ENCODE peak calls at places on chromosomes 4 and X, in ten cellular contexts. E is pancreas; N is A673; S is Karpas-422; X is ovary; L is CD8-positive, alpha-beta T cell; J is astrocyte; C is heart right ventricle; Z is heart left ventricle; H is PC-9. R is an unnamed sample.

GRCh38 chr4:93084599-93085305 is 743.8 kb upstream of the ATOH1 start:
- DNase-seq in E (no peak), N (no peak), S (no peak), X (no peak), L (no peak), J (peak; percentile 1), C (no peak), Z (no peak), H (no peak), R (no peak)

GRCh38 chr4:169070895-169071218 is 60.8 kb upstream of the CBR4 start:
- DNase-seq in E (no peak), N (no peak), S (no peak), X (no peak), L (no peak), J (peak; percentile 53), C (no peak), Z (no peak), H (peak; percentile 85), R (no peak)

GRCh38 chr4:147362868-147363440 is 117.9 kb upstream of the EDNRA start:
- DNase-seq in E (peak; percentile 54), N (no peak), S (no peak), X (peak; percentile 87), L (no peak), J (no peak), C (peak; percentile 84), Z (peak; percentile 80), H (no peak), R (no peak)

GRCh38 chr4:187304131-187304530 is 580.5 kb upstream of the FAT1 start:
- DNase-seq in E (no peak), N (no peak), S (no peak), X (no peak), L (no peak), J (no peak), C (no peak), Z (no peak), H (no peak), R (no peak)

GRCh38 chr4:142354794-142355416 is 491.2 kb downstream of the INPP4B start:
- DNase-seq in E (no peak), N (no peak), S (no peak), X (no peak), L (no peak), J (no peak), C (no peak), Z (no peak), H (no peak), R (peak; percentile 70)

GRCh38 chr4:180745019-180745418 is 1498.2 kb upstream of the TENM3 start:
- DNase-seq in E (no peak), N (no peak), S (no peak), X (no peak), L (no peak), J (no peak), C (no peak), Z (no peak), H (no peak), R (no peak)

GRCh38 chr4:39342731-39343130 is 23.4 kb downstream of the RFC1 start:
- DNase-seq in E (no peak), N (no peak), S (no peak), X (no peak), L (no peak), J (no peak), C (no peak), Z (no peak), H (no peak), R (no peak)

GRCh38 chrX:154036513-154036912 is 16.8 kb upstream of the IRAK1 start:
- DNase-seq in E (no peak), N (no peak), S (no peak), X (no peak), L (no peak), J (no peak), C (no peak), Z (no peak), H (no peak), R (peak; percentile 58)

GRCh38 chrX:131621650-131622049 is 77.8 kb downstream of the OR13H1 start:
- DNase-seq in E (no peak), N (no peak), S (peak; percentile 4), X (no peak), L (no peak), J (peak; percentile 55), C (no peak), Z (no peak), H (peak; percentile 45), R (no peak)

GRCh38 chr4:98602270-98602669 is 56.1 kb downstream of the TSPAN5 start:
- DNase-seq in E (no peak), N (no peak), S (no peak), X (no peak), L (no peak), J (no peak), C (no peak), Z (no peak), H (no peak), R (peak; percentile 39)

GRCh38 chrX:151776113-151776790 is 41.7 kb downstream of the CNGA2 start:
- DNase-seq in E (no peak), N (no peak), S (no peak), X (no peak), L (peak; percentile 31), J (no peak), C (peak; percentile 20), Z (peak; percentile 5), H (no peak), R (no peak)

GRCh38 chrX:137031517-137032377 is 2.0 kb downstream of the GPR101 start:
- DNase-seq in E (no peak), N (peak; percentile 78), S (no peak), X (peak; percentile 39), L (no peak), J (peak; percentile 8), C (no peak), Z (no peak), H (no peak), R (no peak)

GRCh38 chrX:292900-293897 is 12.0 kb downstream of the PLCXD1 start:
- DNase-seq in E (no peak), N (no peak), S (no peak), X (peak; percentile 29), L (no peak), J (no peak), C (no peak), Z (peak; percentile 3), H (no peak), R (no peak)

GRCh38 chrX:106927700-106928099 is 7.5 kb downstream of the CLDN2 start:
- DNase-seq in E (peak; percentile 72), N (no peak), S (no peak), X (no peak), L (no peak), J (no peak), C (no peak), Z (no peak), H (no peak), R (no peak)

GRCh38 chrX:131741103-131741581 is 197.3 kb downstream of the OR13H1 start:
- DNase-seq in E (peak; percentile 78), N (no peak), S (peak; percentile 90), X (peak; percentile 87), L (peak; percentile 81), J (peak; percentile 44), C (no peak), Z (no peak), H (no peak), R (no peak)

GRCh38 chr4:25635501-25635900 is 20.1 kb upstream of the SLC34A2 start:
- DNase-seq in E (no peak), N (no peak), S (no peak), X (no peak), L (no peak), J (no peak), C (no peak), Z (no peak), H (peak; percentile 68), R (no peak)

GRCh38 chr4:84977409-84977808 is 10.9 kb upstream of the WDFY3 start:
- DNase-seq in E (no peak), N (no peak), S (no peak), X (no peak), L (no peak), J (no peak), C (no peak), Z (no peak), H (no peak), R (no peak)

DNA sequence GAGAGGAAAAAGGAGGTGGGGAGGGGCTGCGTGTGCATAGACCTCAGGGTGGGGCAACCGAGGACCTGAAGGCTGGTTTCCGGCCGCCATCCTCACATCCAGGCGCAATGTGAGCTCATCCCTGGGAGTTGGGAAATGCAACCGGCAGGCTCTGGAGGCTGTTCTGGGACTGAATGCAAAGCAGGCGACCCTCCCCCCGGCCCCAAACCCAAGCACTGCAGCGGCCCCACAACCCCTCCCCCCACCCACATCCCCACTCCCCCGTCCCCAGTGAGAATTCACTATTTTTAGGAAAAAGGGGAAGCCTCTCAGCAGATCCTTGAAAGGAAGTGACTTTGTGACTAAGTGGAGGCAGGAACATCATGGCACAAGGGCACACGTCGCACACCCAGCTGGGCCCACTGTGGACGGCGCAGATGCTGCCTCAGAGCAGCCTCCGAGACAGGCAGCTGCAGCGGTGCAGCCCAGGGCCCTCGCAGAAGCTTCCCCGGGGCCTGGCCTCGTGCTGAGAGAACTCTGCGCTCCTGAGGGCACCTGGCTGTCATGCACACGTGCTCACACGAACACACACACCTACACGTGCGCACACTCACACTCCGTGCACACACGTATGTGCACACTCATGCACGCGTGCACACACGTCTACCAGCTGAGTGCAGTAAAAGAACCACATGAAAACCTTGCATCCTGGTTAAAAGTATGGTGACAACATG is 1.3 kb upstream of the PDE6B start:
- DNase-seq in E (no peak), N (no peak), S (no peak), X (no peak), L (no peak), J (no peak), C (no peak), Z (no peak), H (no peak), R (no peak)
- H3K9me3 ChIP-seq in E (no peaks in the 10 kb centered on the region), N (no peaks in the 10 kb centered on the region), S (no peaks in the 10 kb centered on the region), X (no peaks in the 10 kb centered on the region), L (no peaks in the 10 kb centered on the region), J (peaks cover 5% of the 10 kb centered on the region), C (no peaks in the 10 kb centered on the region), Z (no peaks in the 10 kb centered on the region), H (no peaks in the 10 kb centered on the region), R (no peaks in the 10 kb centered on the region)

GRCh38 chrX:148823986-148824385 is 323.6 kb downstream of the AFF2 start:
- DNase-seq in E (no peak), N (no peak), S (no peak), X (no peak), L (no peak), J (no peak), C (no peak), Z (no peak), H (no peak), R (no peak)
- H3K27me3 ChIP-seq in E (peaks cover 3% of the 10 kb centered on the region), N (no peaks in the 10 kb centered on the region), S (no peaks in the 10 kb centered on the region), X (no peaks in the 10 kb centered on the region), L (no peaks in the 10 kb centered on the region), J (no peaks in the 10 kb centered on the region), C (no peaks in the 10 kb centered on the region), Z (no peaks in the 10 kb centered on the region), H (no peaks in the 10 kb centered on the region), R (no peaks in the 10 kb centered on the region)

GRCh38 chrX:40146471-40147398 is 49.0 kb upstream of the BCOR start:
- DNase-seq in E (peak; percentile 72), N (peak; percentile 48), S (no peak), X (peak; percentile 62), L (no peak), J (peak; percentile 56), C (no peak), Z (peak; percentile 26), H (peak; percentile 46), R (peak; percentile 34)
- H3K4me1 ChIP-seq in E (peaks cover 7% of the 10 kb centered on the region), N (peaks cover 60% of the 10 kb centered on the region), S (no peaks in the 10 kb centered on the region), X (peaks cover 4% of the 10 kb centered on the region), L (peaks cover 6% of the 10 kb centered on the region), J (peaks cover 8% of the 10 kb centered on the region), C (no peaks in the 10 kb centered on the region), Z (peaks cover 35% of the 10 kb centered on the region), H (no peaks in the 10 kb centered on the region), R (peaks cover 16% of the 10 kb centered on the region)

DNA sequence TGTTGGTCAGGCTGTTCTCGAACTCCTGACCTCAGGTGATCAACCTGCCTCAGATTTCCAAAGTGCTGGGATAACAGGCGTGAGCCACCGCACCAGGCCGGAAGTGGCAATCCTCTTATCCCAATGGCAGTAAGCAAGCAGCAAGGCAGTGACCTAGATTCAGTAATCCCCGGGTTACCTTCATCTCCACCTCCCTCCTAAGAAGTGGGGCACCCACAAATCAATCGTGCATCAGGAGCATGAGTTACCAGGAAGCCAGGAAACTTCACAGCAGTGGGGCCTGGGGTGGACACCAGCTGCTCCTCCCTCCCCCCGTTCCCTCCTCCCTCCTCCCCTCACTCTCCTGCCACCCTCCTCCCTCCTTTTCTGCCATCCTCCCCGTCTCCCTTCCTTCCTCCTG is 2.0 kb downstream of the PDE6B start:
- DNase-seq in E (no peak), N (no peak), S (no peak), X (no peak), L (no peak), J (no peak), C (no peak), Z (no peak), H (no peak), R (no peak)
- H3K9me3 ChIP-seq in E (no peaks in the 10 kb centered on the region), N (no peaks in the 10 kb centered on the region), S (no peaks in the 10 kb centered on the region), X (no peaks in the 10 kb centered on the region), L (no peaks in the 10 kb centered on the region), J (peaks cover 18% of the 10 kb centered on the region), C (no peaks in the 10 kb centered on the region), Z (no peaks in the 10 kb centered on the region), H (no peaks in the 10 kb centered on the region), R (no peaks in the 10 kb centered on the region)